ENCODE peak calls at places on chromosomes 5 and 9, in seven cellular contexts. Q is cardiac muscle cell; V is lower leg skin; F is effector memory CD4-positive, alpha-beta T cell; O is CD8-positive, alpha-beta memory T cell; R is pancreas; H is stomach. B is an unnamed sample.

GRCh38 chr9:34991833-34992375 is 2.4 kb downstream of the DNAJB5 start:
- DNase-seq in Q (peak), V (no peak), F (no peak), O (no peak), R (no peak), H (no peak), B (no peak)

GRCh38 chr9:109537288-109537687 is 39.2 kb upstream of the PTPN3 start:
- DNase-seq in Q (no peak), V (no peak), F (no peak), O (no peak), R (no peak), H (no peak), B (no peak)

GRCh38 chr9:118643118-118643517 is 726.1 kb downstream of the BRINP1 start:
- DNase-seq in Q (peak), V (no peak), F (no peak), O (no peak), R (no peak), H (no peak), B (peak)

GRCh38 chr5:111548992-111549649 is 36.8 kb upstream of the STARD4 start:
- DNase-seq in Q (peak), V (no peak), F (no peak), O (no peak), R (no peak), H (peak), B (peak)

GRCh38 chr5:126881821-126882220 is 104.9 kb downstream of the LMNB1 start:
- DNase-seq in Q (no peak), V (no peak), F (no peak), O (no peak), R (no peak), H (no peak), B (no peak)

GRCh38 chr5:154278908-154279307 is 88.4 kb downstream of the GALNT10 start:
- DNase-seq in Q (no peak), V (no peak), F (no peak), O (no peak), R (no peak), H (no peak), B (no peak)

GRCh38 chr5:81800797-81801196 is 49.9 kb upstream of the SSBP2 start:
- DNase-seq in Q (no peak), V (no peak), F (no peak), O (no peak), R (no peak), H (no peak), B (peak)

GRCh38 chr9:77673912-77674791 is 26.0 kb upstream of the GNA14 start:
- DNase-seq in Q (no peak), V (no peak), F (no peak), O (no peak), R (no peak), H (no peak), B (peak)

GRCh38 chr9:11417782-11418181 is 805.0 kb upstream of the PTPRD start:
- DNase-seq in Q (peak), V (no peak), F (no peak), O (no peak), R (no peak), H (no peak), B (no peak)

GRCh38 chr9:111482656-111483418 is 1.3 kb downstream of the ECPAS start:
- DNase-seq in Q (peak), V (peak), F (peak), O (peak), R (peak), H (peak), B (peak)

GRCh38 chr5:553874-554273 is 29.6 kb upstream of the SLC9A3 start:
- DNase-seq in Q (no peak), V (no peak), F (no peak), O (no peak), R (peak), H (peak), B (no peak)

GRCh38 chr9:136008693-136008997 is 47.5 kb upstream of the UBAC1 start:
- DNase-seq in Q (no peak), V (no peak), F (no peak), O (no peak), R (no peak), H (no peak), B (no peak)

GRCh38 chr5:143337946-143338345 is 65.5 kb downstream of the NR3C1 start:
- DNase-seq in Q (no peak), V (no peak), F (no peak), O (no peak), R (no peak), H (no peak), B (no peak)

GRCh38 chr9:18379073-18379811 is 94.7 kb upstream of the ADAMTSL1 start:
- DNase-seq in Q (no peak), V (no peak), F (no peak), O (no peak), R (no peak), H (no peak), B (peak)

GRCh38 chr5:139639619-139640431 is 8.3 kb upstream of the CXXC5 start:
- DNase-seq in Q (no peak), V (no peak), F (no peak), O (no peak), R (peak), H (peak), B (no peak)

GRCh38 chr9:113775714-113776113 is 100.4 kb upstream of the ZNF618 start:
- DNase-seq in Q (no peak), V (no peak), F (no peak), O (no peak), R (no peak), H (no peak), B (no peak)

GRCh38 chr9:89530721-89531120 is 32.8 kb upstream of the SEMA4D start:
- DNase-seq in Q (no peak), V (no peak), F (no peak), O (no peak), R (no peak), H (peak), B (no peak)

GRCh38 chr5:5422819-5423515 is 490 bp downstream of the ICE1 start:
- DNase-seq in Q (no peak), V (no peak), F (no peak), O (no peak), R (peak), H (no peak), B (no peak)

GRCh38 chr9:130741831-130742449 is 48.4 kb downstream of the EXOSC2 start:
- DNase-seq in Q (no peak), V (no peak), F (no peak), O (no peak), R (no peak), H (no peak), B (peak)

GRCh38 chr9:84669008-84669292 is 579 bp upstream of the NTRK2 start:
- DNase-seq in Q (no peak), V (no peak), F (no peak), O (no peak), R (no peak), H (no peak), B (no peak)

GRCh38 chr9:75866273-75866871 is 24.1 kb upstream of the PCSK5 start:
- DNase-seq in Q (peak), V (peak), F (no peak), O (peak), R (no peak), H (peak), B (peak)

GRCh38 chr5:113606298-113607134 is 93.0 kb downstream of the YTHDC2 start:
- DNase-seq in Q (peak), V (peak), F (no peak), O (peak), R (no peak), H (peak), B (peak)

GRCh38 chr9:89899476-89900047 is 294.8 kb downstream of the GADD45G start:
- DNase-seq in Q (no peak), V (no peak), F (no peak), O (no peak), R (no peak), H (no peak), B (no peak)

GRCh38 chr5:142053434-142054253 is 40.8 kb upstream of the GNPDA1 start:
- DNase-seq in Q (peak), V (peak), F (no peak), O (no peak), R (no peak), H (no peak), B (peak)

GRCh38 chr5:153079396-153079795 is 411.1 kb upstream of the GRIA1 start:
- DNase-seq in Q (no peak), V (no peak), F (no peak), O (no peak), R (no peak), H (no peak), B (no peak)

GRCh38 chr5:58838732-58839131 is 255.9 kb downstream of the RAB3C start:
- DNase-seq in Q (no peak), V (no peak), F (no peak), O (no peak), R (no peak), H (no peak), B (no peak)

GRCh38 chr9:137461316-137461662 is 2.2 kb upstream of the NSMF start:
- DNase-seq in Q (no peak), V (no peak), F (no peak), O (no peak), R (no peak), H (no peak), B (no peak)

GRCh38 chr5:176792584-176793342 is 17.6 kb upstream of the UNC5A start:
- DNase-seq in Q (no peak), V (no peak), F (no peak), O (no peak), R (no peak), H (no peak), B (no peak)

GRCh38 chr9:34630402-34631154 is 1.7 kb upstream of the ARID3C start:
- DNase-seq in Q (no peak), V (no peak), F (no peak), O (no peak), R (no peak), H (no peak), B (no peak)

GRCh38 chr5:18305288-18305899 is 671.1 kb downstream of the TAF11L14 start:
- DNase-seq in Q (peak), V (no peak), F (no peak), O (no peak), R (no peak), H (no peak), B (peak)

GRCh38 chr9:16175461-16175860 is 622.6 kb downstream of the CCDC171 start:
- DNase-seq in Q (no peak), V (no peak), F (no peak), O (no peak), R (no peak), H (no peak), B (no peak)

GRCh38 chr9:87217056-87217455 is 269.8 kb upstream of the GAS1 start:
- DNase-seq in Q (no peak), V (no peak), F (no peak), O (no peak), R (no peak), H (no peak), B (no peak)

GRCh38 chr5:75461679-75462078 is 49.8 kb downstream of the CERT1 start:
- DNase-seq in Q (no peak), V (no peak), F (no peak), O (no peak), R (no peak), H (no peak), B (peak)

GRCh38 chr9:109409998-109410397 is 88.1 kb downstream of the PTPN3 start:
- DNase-seq in Q (peak), V (no peak), F (no peak), O (no peak), R (no peak), H (no peak), B (no peak)

GRCh38 chr5:179342577-179342976 is 2.7 kb downstream of the ADAMTS2 start:
- DNase-seq in Q (peak), V (no peak), F (no peak), O (no peak), R (no peak), H (no peak), B (peak)

GRCh38 chr5:179343902-179344300 is 1.4 kb downstream of the ADAMTS2 start:
- DNase-seq in Q (peak), V (no peak), F (no peak), O (no peak), R (peak), H (no peak), B (peak)

GRCh38 chr5:179345179-179345428 is 157 bp downstream of the ADAMTS2 start:
- DNase-seq in Q (no peak), V (no peak), F (no peak), O (no peak), R (no peak), H (no peak), B (no peak)

GRCh38 chr5:179344301-179345178 is 721 bp downstream of the ADAMTS2 start:
- DNase-seq in Q (peak), V (no peak), F (no peak), O (no peak), R (no peak), H (no peak), B (no peak)

DNA sequence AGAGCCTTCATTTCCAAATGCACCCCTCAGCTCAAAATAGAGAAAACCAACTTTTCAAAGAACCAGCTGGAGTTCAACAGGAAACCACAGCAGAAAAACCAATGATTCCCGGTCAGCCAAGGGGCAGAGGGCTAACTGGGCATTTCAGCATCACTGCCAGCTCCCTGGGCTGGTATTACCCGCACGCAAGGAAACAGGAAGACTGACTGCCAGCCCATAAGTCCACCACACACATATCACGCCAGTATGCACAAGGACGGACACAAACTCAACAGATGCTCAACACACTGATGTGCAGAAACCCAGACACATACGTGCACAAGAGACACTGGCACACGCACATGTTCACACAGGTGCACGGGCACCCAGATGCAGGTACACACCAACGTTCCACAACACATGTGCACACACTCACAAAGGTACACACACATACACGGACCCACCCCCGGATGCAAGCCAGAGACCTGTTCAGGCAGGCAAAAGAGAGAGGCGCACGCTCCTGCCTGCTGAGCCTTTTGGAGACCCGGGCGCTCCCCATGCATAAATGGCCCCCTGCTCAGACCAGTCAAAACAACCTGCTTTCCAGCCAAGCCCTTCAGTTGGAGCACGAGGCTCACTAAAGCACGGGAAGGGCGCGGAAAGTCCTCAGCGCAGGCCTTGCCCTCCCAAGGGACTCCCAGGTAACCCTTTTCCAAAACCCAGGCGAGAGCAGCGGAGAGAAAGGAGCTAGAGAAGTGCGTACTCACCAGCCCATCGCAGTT is 2.1 kb downstream of the ADAMTS2 start:
- DNase-seq in Q (no peak), V (no peak), F (no peak), O (no peak), R (no peak), H (no peak), B (peak)
- H3K4me3 ChIP-seq in Q (peak), V (peak), F (no peak), O (no peak), R (peak), H (peak), B (peak)

GRCh38 chr5:76716456-76717157 is 681 bp downstream of the F2R start:
- DNase-seq in Q (peak), V (no peak), F (no peak), O (peak), R (peak), H (no peak), B (no peak)

GRCh38 chr5:76718880-76719279 is 3.0 kb downstream of the F2R start:
- DNase-seq in Q (no peak), V (no peak), F (no peak), O (no peak), R (no peak), H (no peak), B (no peak)

GRCh38 chr5:76717222-76718083 is 1.5 kb downstream of the F2R start:
- DNase-seq in Q (peak), V (no peak), F (no peak), O (no peak), R (no peak), H (no peak), B (no peak)

GRCh38 chr5:76715734-76716455 is at the start of gene F2R:
- DNase-seq in Q (peak), V (peak), F (peak), O (peak), R (peak), H (peak), B (peak)

GRCh38 chr5:76718381-76718832 is 2.5 kb downstream of the F2R start:
- DNase-seq in Q (no peak), V (no peak), F (no peak), O (no peak), R (no peak), H (no peak), B (peak)
- H3K4me3 ChIP-seq in Q (no peak), V (no peak), F (no peak), O (no peak), R (no peak), H (no peak), B (no peak)

GRCh38 chr5:172775326-172776234 is 4.6 kb upstream of the DUSP1 start:
- DNase-seq in Q (no peak), V (peak), F (no peak), O (no peak), R (no peak), H (peak), B (peak)

GRCh38 chr5:172779968-172780350 is 9.0 kb upstream of the DUSP1 start:
- DNase-seq in Q (no peak), V (no peak), F (no peak), O (no peak), R (no peak), H (no peak), B (no peak)

GRCh38 chr5:172776235-172776594 is 5.2 kb upstream of the DUSP1 start:
- DNase-seq in Q (no peak), V (no peak), F (no peak), O (no peak), R (no peak), H (no peak), B (no peak)

GRCh38 chr5:172777381-172778222 is 6.6 kb upstream of the DUSP1 start:
- DNase-seq in Q (no peak), V (peak), F (peak), O (peak), R (peak), H (peak), B (peak)

GRCh38 chr5:172778223-172778814 is 7.3 kb upstream of the DUSP1 start:
- DNase-seq in Q (no peak), V (no peak), F (no peak), O (no peak), R (peak), H (peak), B (peak)
- H3K4me3 ChIP-seq in Q (no peak), V (no peak), F (peak), O (peak), R (no peak), H (no peak), B (no peak)

GRCh38 chr9:94993821-94994165 is 267.3 kb downstream of the AOPEP start:
- DNase-seq in Q (no peak), V (no peak), F (no peak), O (no peak), R (no peak), H (no peak), B (no peak)

GRCh38 chr9:94996638-94997037 is 270.1 kb downstream of the AOPEP start:
- DNase-seq in Q (no peak), V (no peak), F (no peak), O (no peak), R (no peak), H (no peak), B (no peak)

GRCh38 chr9:94993141-94993820 is 266.8 kb downstream of the AOPEP start:
- DNase-seq in Q (no peak), V (no peak), F (no peak), O (no peak), R (no peak), H (no peak), B (peak)

GRCh38 chr9:94997727-94998126 is 271.2 kb downstream of the AOPEP start:
- DNase-seq in Q (no peak), V (no peak), F (no peak), O (no peak), R (no peak), H (no peak), B (no peak)

DNA sequence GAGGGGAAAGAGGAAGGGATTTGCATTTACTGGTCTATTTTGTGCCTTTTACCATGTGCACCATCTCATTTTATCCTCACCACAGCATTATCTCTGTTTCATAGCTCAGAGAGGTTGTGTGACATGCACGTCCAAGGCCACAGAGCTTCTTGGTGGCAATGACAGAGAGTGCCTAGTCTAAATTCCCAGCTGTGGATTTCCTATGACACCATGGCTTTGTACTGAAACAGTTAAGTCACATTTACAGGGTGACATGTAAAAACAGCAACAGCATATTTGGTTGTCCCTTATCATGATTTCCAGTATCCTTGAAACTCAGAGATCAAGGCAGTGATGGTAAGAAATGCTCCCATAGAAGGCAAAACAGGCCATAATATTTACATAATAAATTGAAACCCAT is 268.8 kb downstream of the AOPEP start:
- DNase-seq in Q (no peak), V (no peak), F (no peak), O (no peak), R (no peak), H (no peak), B (no peak)
- H3K4me3 ChIP-seq in Q (no peak), V (no peak), F (no peak), O (no peak), R (no peak), H (no peak), B (no peak)

GRCh38 chr5:73198833-73199592 is 26.0 kb downstream of the TMEM174 start:
- DNase-seq in Q (no peak), V (no peak), F (no peak), O (no peak), R (no peak), H (no peak), B (no peak)

GRCh38 chr5:73199671-73200070 is 26.7 kb downstream of the TMEM174 start:
- DNase-seq in Q (no peak), V (no peak), F (no peak), O (no peak), R (no peak), H (no peak), B (no peak)

GRCh38 chr5:73204733-73205132 is 31.7 kb downstream of the TMEM174 start:
- DNase-seq in Q (no peak), V (no peak), F (no peak), O (no peak), R (no peak), H (no peak), B (no peak)

GRCh38 chr5:73204302-73204701 is 31.3 kb downstream of the TMEM174 start:
- DNase-seq in Q (no peak), V (no peak), F (no peak), O (no peak), R (no peak), H (no peak), B (no peak)

GRCh38 chr5:73201547-73202513 is 28.8 kb downstream of the TMEM174 start:
- DNase-seq in Q (peak), V (peak), F (peak), O (peak), R (peak), H (peak), B (peak)
- H3K4me3 ChIP-seq in Q (no peak), V (no peak), F (no peak), O (no peak), R (peak), H (no peak), B (no peak)

B was measured in AG10803.